ENCODE peak calls at places on chromosomes 12 and 14, in six cellular contexts. L, S, F, W, R and U are unnamed samples.

GRCh38 chr12:52052471-52053186 is 1.4 kb downstream of the NR4A1 start:
- DNase-seq in S (peak), W (no peak), L (peak), F (peak), R (no peak), U (no peak)

GRCh38 chr12:118055865-118056773 is 4.9 kb downstream of the WSB2 start:
- DNase-seq in R (no peak), W (no peak), L (peak), S (no peak), F (no peak), U (no peak)

GRCh38 chr14:92897922-92898599 is 24.9 kb upstream of the CHGA start:
- DNase-seq in S (no peak), W (no peak), L (no peak), R (no peak), F (no peak), U (no peak)

GRCh38 chr12:57150400-57150799 is 3.0 kb upstream of the LRP1-AS start:
- DNase-seq in S (no peak), L (no peak), W (no peak), R (no peak), F (no peak), U (no peak)

GRCh38 chr12:25655702-25656101 is 102.6 kb upstream of the LMNTD1 start:
- DNase-seq in W (no peak), S (peak), R (no peak), F (no peak), L (no peak), U (no peak)

GRCh38 chr12:63068857-63069442 is 82.1 kb downstream of the AVPR1A start:
- DNase-seq in R (peak), W (no peak), L (peak), S (peak), F (peak), U (peak)

GRCh38 chr12:105288311-105288996 is 42.0 kb upstream of the C12orf75 start:
- DNase-seq in R (no peak), W (no peak), F (no peak), S (no peak), L (no peak), U (no peak)

GRCh38 chr12:63042646-63043045 is 107.7 kb upstream of the PPM1H start:
- DNase-seq in R (no peak), L (peak), F (no peak), W (no peak), S (no peak), U (no peak)

GRCh38 chr12:14960548-14961465 is 594 bp downstream of the ARHGDIB start:
- DNase-seq in L (peak), R (no peak), S (peak), W (no peak), F (no peak), U (no peak)

GRCh38 chr12:28294300-28294699 is 104.0 kb downstream of the CCDC91 start:
- DNase-seq in S (no peak), L (no peak), R (no peak), F (peak), W (no peak), U (no peak)

GRCh38 chr14:66624319-66624937 is 116.5 kb downstream of the GPHN start:
- DNase-seq in W (peak), F (peak), R (peak), S (peak), L (peak), U (peak)

GRCh38 chr12:13044859-13045384 is 741 bp downstream of the FAM234B start:
- DNase-seq in F (peak), W (no peak), S (no peak), L (no peak), R (no peak), U (peak)

GRCh38 chr14:78486081-78486480 is 315.9 kb downstream of the NRXN3 start:
- DNase-seq in R (no peak), F (peak), S (no peak), L (no peak), W (peak), U (no peak)

GRCh38 chr14:78484002-78484401 is 313.8 kb downstream of the NRXN3 start:
- DNase-seq in S (no peak), L (no peak), R (no peak), F (no peak), W (no peak), U (no peak)

GRCh38 chr14:78491015-78491414 is 320.8 kb downstream of the NRXN3 start:
- DNase-seq in L (no peak), R (no peak), F (no peak), S (no peak), W (no peak), U (no peak)

DNA sequence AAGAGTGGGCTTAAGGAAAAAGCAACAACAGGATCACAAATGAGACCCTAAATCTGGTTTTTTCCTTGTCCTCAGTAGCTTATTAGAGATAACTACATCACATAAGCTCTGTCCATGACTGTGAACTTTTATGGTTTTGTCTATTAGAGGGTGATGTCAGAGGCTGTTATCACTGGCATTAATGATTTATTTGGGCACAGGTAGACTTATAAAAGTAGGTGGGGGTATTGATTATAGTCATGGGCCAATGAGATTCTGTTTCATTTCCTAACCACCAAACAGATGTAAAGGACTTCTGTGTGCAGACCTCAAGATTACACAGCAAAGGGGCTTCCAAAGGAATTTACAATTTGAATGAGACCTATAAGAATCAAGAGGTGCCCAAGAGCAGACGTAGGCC is 316.4 kb downstream of the NRXN3 start:
- DNase-seq in F (no peak), R (no peak), L (no peak), S (no peak), W (no peak), U (no peak)
- H2BK120ac ChIP-seq in F (no peak), R (no peak), L (no peak), S (peak), W (no peak), U (no peak)

GRCh38 chr14:53149656-53150319 is 3.3 kb downstream of the DDHD1 start:
- DNase-seq in S (no peak), L (no peak), F (no peak), R (no peak), W (no peak), U (no peak)

GRCh38 chr14:53146739-53147138 is 6.4 kb downstream of the DDHD1 start:
- DNase-seq in L (no peak), W (no peak), S (no peak), F (no peak), R (no peak), U (no peak)

GRCh38 chr14:53147893-53148292 is 5.2 kb downstream of the DDHD1 start:
- DNase-seq in F (no peak), W (no peak), L (no peak), R (no peak), S (no peak), U (no peak)

GRCh38 chr14:53147208-53147607 is 5.9 kb downstream of the DDHD1 start:
- DNase-seq in W (no peak), L (no peak), R (no peak), S (no peak), F (no peak), U (no peak)

GRCh38 chr14:53148612-53149202 is 4.4 kb downstream of the DDHD1 start:
- DNase-seq in R (no peak), S (no peak), W (no peak), F (no peak), L (no peak), U (no peak)
- H3K4me3 ChIP-seq in R (no peak), S (no peak), W (no peak), F (no peak), L (no peak), U (no peak)

GRCh38 chr14:103246089-103246488 is 87.9 kb upstream of the EIF5 start:
- DNase-seq in S (peak), W (no peak), R (no peak), F (no peak), L (no peak), U (no peak)

GRCh38 chr14:103239751-103240150 is 94.3 kb upstream of the EIF5 start:
- DNase-seq in R (no peak), F (no peak), S (no peak), W (no peak), L (no peak), U (no peak)

GRCh38 chr14:103247169-103247606 is 86.8 kb upstream of the EIF5 start:
- DNase-seq in L (no peak), W (no peak), F (peak), R (no peak), S (peak), U (peak)

DNA sequence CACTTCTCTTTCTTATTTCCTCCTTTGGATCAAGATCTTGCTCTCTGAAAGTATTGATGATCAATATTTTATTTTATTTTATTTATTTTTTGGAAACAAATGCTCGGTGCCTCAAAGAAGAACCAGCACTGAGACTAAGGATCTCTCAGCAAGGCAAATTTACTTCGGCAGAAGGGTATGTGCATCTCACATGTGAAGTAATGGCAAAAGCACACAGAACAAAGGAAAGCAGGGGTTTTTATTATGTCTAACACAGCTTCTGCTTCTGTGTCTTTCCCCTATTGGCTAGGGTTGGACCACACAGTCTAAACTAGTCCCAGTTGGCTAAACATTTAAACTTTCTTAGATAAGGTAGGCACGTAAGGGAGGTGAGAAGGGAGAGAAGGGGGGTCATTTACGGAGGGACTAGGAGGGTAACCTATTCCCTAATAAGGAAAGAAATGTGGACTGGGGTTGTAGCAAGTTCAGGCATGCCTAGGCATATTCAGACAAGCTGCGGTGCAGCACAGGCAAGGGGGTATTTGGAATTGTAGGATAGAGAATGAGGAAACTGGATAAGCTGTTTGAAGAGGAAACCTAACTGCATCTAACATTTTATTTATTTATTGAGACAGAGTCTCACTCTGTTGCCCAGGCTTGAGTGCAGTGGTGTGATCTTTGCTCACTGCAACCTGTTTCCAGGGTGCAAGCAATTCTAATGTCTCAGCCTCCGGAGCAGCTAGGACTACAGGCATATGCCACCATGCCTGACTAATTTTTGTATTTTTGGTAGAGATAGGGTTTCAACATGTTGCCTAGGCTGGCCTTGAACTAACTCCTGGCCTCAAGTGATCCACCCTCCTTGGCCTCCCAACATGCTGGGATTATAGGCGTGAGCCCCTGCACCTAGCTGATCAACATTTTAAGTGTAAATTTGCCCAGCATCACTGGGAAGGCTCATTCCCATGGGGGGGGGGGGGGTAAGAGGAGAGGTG is 90.0 kb upstream of the EIF5 start:
- DNase-seq in S (peak), F (no peak), L (no peak), R (no peak), W (no peak), U (peak)
- H2BK120ac ChIP-seq in S (no peak), F (no peak), L (peak), R (no peak), W (peak), U (no peak)

DNA sequence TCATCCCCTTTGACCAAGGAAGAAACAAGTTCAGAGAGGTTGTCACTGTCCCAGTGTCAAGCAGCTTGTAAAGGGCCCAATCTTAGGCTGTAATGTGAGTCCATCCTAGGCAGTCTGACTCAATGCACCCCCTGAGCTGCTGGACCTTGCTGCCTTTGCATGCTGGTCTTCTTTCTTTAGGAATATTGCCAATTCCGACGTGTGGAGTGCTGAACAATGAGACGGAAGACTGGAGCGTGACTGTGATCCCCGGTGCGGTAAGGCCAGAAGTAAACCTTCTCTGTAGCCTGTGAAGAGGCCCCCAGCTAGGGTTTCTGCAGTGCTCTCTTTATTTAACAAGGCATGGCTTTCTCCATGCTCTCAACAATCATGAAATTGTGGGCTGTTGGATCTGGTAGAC is 963 bp downstream of the TCTN2 start:
- DNase-seq in L (peak), W (no peak), R (no peak), F (no peak), S (no peak), U (no peak)
- H3K4me3 ChIP-seq in L (peak), W (peak), R (peak), F (no peak), S (no peak), U (peak)

GRCh38 chr12:3554547-3555115 is 63.6 kb downstream of the PRMT8 start:
- DNase-seq in L (no peak), S (no peak), R (no peak), F (no peak), W (no peak), U (no peak)
- H2BK120ac ChIP-seq in L (no peak), S (no peak), R (no peak), F (no peak), W (no peak), U (no peak)

DNA sequence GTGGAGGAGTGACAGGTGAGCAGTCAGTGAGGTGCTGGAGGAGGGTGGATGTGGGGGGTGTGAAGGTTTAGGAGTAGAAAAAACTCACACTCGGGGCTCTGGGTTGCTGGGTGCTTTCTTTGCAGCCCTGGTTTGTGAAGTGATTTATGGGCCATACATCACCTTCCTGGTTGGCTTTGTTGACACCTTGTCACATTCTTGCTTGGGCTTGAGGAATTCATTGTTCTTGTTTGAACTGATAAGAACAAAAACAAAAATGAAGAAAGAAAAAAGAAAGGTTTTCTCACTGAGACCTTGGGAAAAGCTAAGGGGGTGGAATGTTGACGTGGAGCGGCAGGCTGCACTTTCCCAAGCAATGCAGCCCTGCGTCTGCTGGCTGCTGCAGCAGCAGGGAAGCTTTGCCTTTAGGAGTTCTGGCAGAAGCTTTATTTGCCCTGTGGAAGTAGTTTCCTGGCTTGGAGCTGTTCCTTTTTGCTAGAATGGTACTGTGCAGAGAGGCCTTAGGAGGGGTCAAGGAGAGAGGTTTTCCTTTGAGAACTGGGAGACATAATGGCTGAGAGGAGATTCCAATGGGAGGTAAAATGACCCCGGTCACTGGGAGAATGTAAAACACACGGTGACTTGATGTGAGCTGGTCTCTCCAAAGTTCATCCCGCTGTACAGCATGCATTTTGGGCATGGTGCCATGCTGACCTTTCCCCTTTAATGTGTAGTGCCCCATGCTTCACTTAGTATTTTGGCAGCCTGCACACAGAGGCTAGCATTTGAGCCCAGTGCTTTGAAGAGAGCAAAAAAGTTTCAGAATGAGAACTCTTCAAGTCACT is 52.8 kb downstream of the HMGA2 start:
- DNase-seq in W (no peak), F (peak), S (peak), L (no peak), R (peak), U (peak)
- H3K4me3 ChIP-seq in W (no peak), F (no peak), S (no peak), L (no peak), R (no peak), U (peak)

GRCh38 chr12:53451661-53452158 is at the start of gene PCBP2:
- DNase-seq in R (peak), W (peak), S (peak), F (peak), L (peak), U (peak)
- H2BK120ac ChIP-seq in R (peak), W (no peak), S (peak), F (no peak), L (no peak), U (peak)

GRCh38 chr12:108634225-108634795 is 616 bp upstream of the SELPLG start:
- DNase-seq in F (peak), L (no peak), R (no peak), S (no peak), W (no peak), U (no peak)

GRCh38 chr12:108630481-108631207 is 3.0 kb downstream of the SELPLG start:
- DNase-seq in W (no peak), R (no peak), L (peak), S (peak), F (no peak), U (peak)

GRCh38 chr12:108635201-108635996 is 1.7 kb upstream of the SELPLG start:
- DNase-seq in W (no peak), S (no peak), L (peak), R (no peak), F (peak), U (no peak)

GRCh38 chr12:108633534-108634224 is at the start of gene SELPLG:
- DNase-seq in S (peak), L (no peak), R (no peak), W (no peak), F (no peak), U (no peak)

DNA sequence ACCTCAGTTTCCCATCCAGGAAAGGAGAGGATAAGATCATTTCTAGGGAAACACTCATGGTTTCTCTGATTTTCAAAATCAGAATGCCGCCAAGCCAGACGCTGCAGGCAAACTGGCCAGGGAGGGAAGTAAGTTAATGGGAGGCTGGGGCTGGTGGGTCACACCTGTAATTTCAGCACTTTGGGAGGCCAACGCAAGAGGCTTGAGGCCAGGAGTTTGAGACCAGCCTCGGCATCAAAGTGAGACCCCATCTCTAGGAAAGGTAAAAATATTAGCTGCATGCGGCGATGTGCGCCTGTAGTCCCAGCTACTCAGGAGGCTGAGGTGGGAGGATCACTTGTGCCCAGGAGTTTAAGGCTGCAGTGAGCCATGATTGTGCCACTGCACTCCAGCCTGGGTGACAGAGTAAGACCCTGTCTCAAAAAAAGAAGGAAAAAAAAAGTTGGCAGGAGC is 587 bp downstream of the SELPLG start:
- DNase-seq in W (no peak), F (no peak), R (no peak), L (no peak), S (no peak), U (no peak)
- H3K4me3 ChIP-seq in W (no peak), F (no peak), R (no peak), L (no peak), S (no peak), U (no peak)

GRCh38 chr12:120460157-120460556 is 9.4 kb downstream of the SRSF9 start:
- DNase-seq in W (no peak), S (no peak), R (no peak), L (no peak), F (no peak), U (no peak)
- H2BK120ac ChIP-seq in W (no peak), S (no peak), R (no peak), L (no peak), F (no peak), U (no peak)